ENCODE peak calls at places on chromosomes 4 and X, in four cellular contexts. A is activated T-cell treated with anti-CD3 and anti-CD28 coated beads for 1 hour, Y is nephron progenitor cell, R is GM04504. X is an unnamed sample.

GRCh38 chrX:1152090-1152489 is 60.4 kb downstream of the CRLF2 start:
- DNase-seq in A (no peak), R (no peak), Y (peak; percentile 31), X (no peak)

GRCh38 chr4:133154725-133155124 is 5.6 kb downstream of the PCDH10 start:
- DNase-seq in Y (peak; percentile 22), R (no peak), A (no peak), X (no peak)

GRCh38 chr4:84971319-84971932 is 4.9 kb upstream of the WDFY3 start:
- DNase-seq in A (no peak), R (no peak), Y (no peak), X (no peak)

GRCh38 chrX:130120746-130121504 is 10.6 kb upstream of the ELF4 start:
- DNase-seq in Y (peak; percentile 79), A (peak; percentile 50), R (no peak), X (peak; percentile 69)

GRCh38 chr4:183876268-183876934 is 28.7 kb upstream of the STOX2 start:
- DNase-seq in A (no peak), R (no peak), Y (no peak), X (no peak)

GRCh38 chr4:141486375-141486997 is 149.9 kb upstream of the IL15 start:
- DNase-seq in A (no peak), R (peak; percentile 28), Y (no peak), X (no peak)

GRCh38 chrX:142068365-142068764 is 136.7 kb downstream of the MAGEC2 start:
- DNase-seq in A (no peak), R (no peak), Y (no peak), X (no peak)

GRCh38 chr4:82360298-82361177 is 13.3 kb downstream of the HNRNPD start:
- DNase-seq in R (no peak), A (no peak), Y (no peak), X (no peak)

GRCh38 chr4:118682928-118683327 is 2.3 kb upstream of the METTL14 start:
- DNase-seq in R (no peak), A (no peak), Y (no peak), X (no peak)

GRCh38 chrX:103831342-103831802 is 685 bp downstream of the RAB9B start:
- DNase-seq in R (no peak), A (peak; percentile 35), Y (no peak), X (no peak)

GRCh38 chrX:2243913-2244460 is 256.8 kb downstream of the DHRSX start:
- DNase-seq in A (no peak), Y (no peak), R (peak; percentile 83), X (no peak)

GRCh38 chr4:145061325-145061920 is 36.6 kb downstream of the ANAPC10 start:
- DNase-seq in R (no peak), A (no peak), Y (no peak), X (no peak)

GRCh38 chrX:150236304-150236703 is 126.8 kb upstream of the MAMLD1 start:
- DNase-seq in A (no peak), Y (no peak), R (no peak), X (no peak)

GRCh38 chrX:48102874-48103374 is 27.5 kb upstream of the SPACA5B start:
- DNase-seq in A (no peak), Y (no peak), R (no peak), X (no peak)

GRCh38 chr4:109072595-109072994 is 229.9 kb downstream of the COL25A1 start:
- DNase-seq in A (no peak), R (peak; percentile 85), Y (no peak), X (no peak)

GRCh38 chrX:73977542-73978169 is 326.3 kb upstream of the ZCCHC13 start:
- DNase-seq in R (no peak), Y (no peak), A (no peak), X (no peak)

GRCh38 chr4:177008836-177009501 is 216.2 kb upstream of the VEGFC start:
- DNase-seq in Y (no peak), R (no peak), A (no peak), X (no peak)

GRCh38 chr4:112141366-112142138 is 3.7 kb upstream of the FAM241A start:
- DNase-seq in R (no peak), Y (no peak), A (no peak), X (no peak)

GRCh38 chrX:38341442-38341841 is 11.0 kb upstream of the OTC start:
- DNase-seq in A (no peak), Y (no peak), R (no peak), X (no peak)

GRCh38 chr4:40940764-40941163 is 191.0 kb downstream of the NSUN7 start:
- DNase-seq in R (no peak), Y (no peak), A (no peak), X (no peak)

GRCh38 chrX:150361777-150362351 is 1.3 kb upstream of the MAMLD1 start:
- DNase-seq in A (no peak), R (no peak), Y (peak; percentile 22), X (no peak)

GRCh38 chr4:142416711-142417275 is 429.3 kb downstream of the INPP4B start:
- DNase-seq in R (no peak), A (no peak), Y (no peak), X (no peak)

GRCh38 chrX:133749370-133749769 is 236.0 kb downstream of the GPC3 start:
- DNase-seq in A (no peak), R (no peak), Y (no peak), X (no peak)

GRCh38 chr4:108762559-108763225 is at the start of gene ETNPPL:
- DNase-seq in R (no peak), A (no peak), Y (peak; percentile 77), X (peak; percentile 19)

GRCh38 chrX:77704881-77705280 is 81.1 kb downstream of the ATRX start:
- DNase-seq in R (no peak), A (no peak), Y (no peak), X (no peak)

GRCh38 chr4:108144451-108144850 is 24.3 kb downstream of the LEF1 start:
- DNase-seq in R (no peak), A (no peak), Y (peak; percentile 10), X (no peak)

GRCh38 chr4:7909966-7910720 is 29.5 kb downstream of the AFAP1 start:
- DNase-seq in Y (no peak), R (peak; percentile 44), A (no peak), X (no peak)

GRCh38 chr4:80798082-80798481 is 232.4 kb upstream of the BMP3 start:
- DNase-seq in Y (no peak), A (no peak), R (no peak), X (no peak)

GRCh38 chr4:138035781-138036258 is 206.3 kb downstream of the SLC7A11 start:
- DNase-seq in Y (peak; percentile 16), A (no peak), R (no peak), X (peak; percentile 30)

X was measured in GM12891.